ENCODE peak calls at places on chromosomes 4 and X, in nine cellular contexts. T, B, P, L, J, F, M, Z and Y are unnamed samples.

GRCh38 chr4:1720163-1720983 is 750 bp downstream of the TMEM129 start:
- DNase-seq in L (no peak), P (peak), F (peak), Z (no peak), B (no peak), M (peak), T (no peak), J (no peak), Y (peak)

GRCh38 chr4:154230723-154231122 is 260.9 kb downstream of the DCHS2 start:
- DNase-seq in P (no peak), M (no peak), T (no peak), B (no peak), Z (no peak), F (no peak), J (no peak), L (no peak), Y (no peak)

GRCh38 chrX:135737361-135738071 is 24.1 kb downstream of the CT45A1 start:
- DNase-seq in B (no peak), M (no peak), P (no peak), L (peak), F (no peak), Z (no peak), J (no peak), T (no peak), Y (no peak)

GRCh38 chrX:71282514-71283408 is 674 bp upstream of the NONO start:
- DNase-seq in L (no peak), M (no peak), J (peak), P (peak), F (no peak), B (no peak), T (no peak), Z (peak), Y (peak)

GRCh38 chr4:122224348-122224747 is 72.2 kb downstream of the BLTP1 start:
- DNase-seq in T (no peak), Z (no peak), M (peak), L (peak), B (no peak), F (no peak), J (no peak), P (peak), Y (no peak)

GRCh38 chr4:140575489-140575888 is 6.7 kb upstream of the UCP1 start:
- DNase-seq in B (no peak), P (no peak), Z (no peak), M (no peak), L (no peak), T (no peak), F (no peak), J (no peak), Y (no peak)

GRCh38 chrX:121254336-121254735 is 206.9 kb downstream of the GLUD2 start:
- DNase-seq in F (no peak), M (no peak), T (no peak), L (peak), J (no peak), P (no peak), Z (no peak), B (no peak), Y (no peak)

GRCh38 chr4:137700751-137701150 is 168.5 kb upstream of the PCDH18 start:
- DNase-seq in B (no peak), M (no peak), F (no peak), T (no peak), J (no peak), L (no peak), P (no peak), Z (no peak), Y (no peak)

GRCh38 chrX:38117485-38117884 is 103.2 kb downstream of the SRPX start:
- DNase-seq in B (no peak), L (no peak), M (no peak), Z (no peak), J (no peak), P (no peak), T (no peak), F (no peak), Y (no peak)

GRCh38 chrX:101230636-101231035 is 11.1 kb downstream of the DRP2 start:
- DNase-seq in F (no peak), J (no peak), B (no peak), P (no peak), M (no peak), T (no peak), Z (no peak), L (peak), Y (no peak)

GRCh38 chr4:100591156-100591876 is 73.5 kb upstream of the EMCN start:
- DNase-seq in F (no peak), P (no peak), B (no peak), T (no peak), M (peak), L (no peak), J (no peak), Z (no peak), Y (no peak)

GRCh38 chr4:101835121-101835904 is 44.8 kb downstream of the BANK1 start:
- DNase-seq in T (no peak), L (peak), B (no peak), J (no peak), M (peak), P (no peak), Z (peak), F (no peak), Y (no peak)

GRCh38 chr4:61828960-61829359 is 628.8 kb downstream of the ADGRL3 start:
- DNase-seq in L (no peak), M (no peak), B (no peak), J (no peak), P (no peak), T (no peak), F (no peak), Z (no peak), Y (no peak)

GRCh38 chr4:168811793-168812651 is 198.0 kb downstream of the CBR4 start:
- DNase-seq in M (no peak), B (no peak), L (no peak), Z (no peak), T (peak), P (no peak), J (no peak), F (no peak), Y (no peak)

GRCh38 chr4:56844817-56845580 is 23.5 kb upstream of the SPINK2 start:
- DNase-seq in Z (no peak), F (no peak), L (no peak), T (no peak), J (no peak), B (no peak), M (no peak), P (no peak), Y (no peak)

GRCh38 chr4:1871471-1872021 is 353 bp downstream of the NSD2 start:
- DNase-seq in Z (no peak), T (peak), J (no peak), L (no peak), M (no peak), F (peak), B (no peak), P (peak), Y (peak)

GRCh38 chr4:11615601-11616000 is 186.9 kb upstream of the HS3ST1 start:
- DNase-seq in M (no peak), L (no peak), B (no peak), T (no peak), J (no peak), F (no peak), P (no peak), Z (no peak), Y (no peak)

GRCh38 chr4:187603093-187603395 is 392.5 kb upstream of the ZFP42 start:
- DNase-seq in P (no peak), J (no peak), L (no peak), M (no peak), B (no peak), Z (peak), F (no peak), T (no peak), Y (no peak)

GRCh38 chrX:56026816-56027215 is 205.3 kb upstream of the KLF8 start:
- DNase-seq in M (no peak), P (no peak), T (no peak), B (no peak), L (no peak), J (no peak), F (no peak), Z (no peak), Y (no peak)

GRCh38 chrX:3191186-3191585 is 149.9 kb downstream of the ARSF start:
- DNase-seq in L (no peak), Z (peak), P (no peak), F (no peak), T (no peak), M (no peak), J (no peak), B (no peak), Y (no peak)

GRCh38 chr4:96649536-96649935 is 809.6 kb downstream of the PDHA2 start:
- DNase-seq in L (peak), M (no peak), J (no peak), F (no peak), P (no peak), Z (no peak), B (no peak), T (no peak), Y (no peak)

GRCh38 chr4:69896530-69897116 is 34.2 kb upstream of the CSN1S1 start:
- DNase-seq in P (no peak), F (no peak), B (no peak), T (no peak), Z (no peak), J (no peak), M (peak), L (peak), Y (no peak)

GRCh38 chrX:20995829-20996228 is 378.4 kb upstream of the CNKSR2 start:
- DNase-seq in T (no peak), P (no peak), M (no peak), F (no peak), L (no peak), B (no peak), Z (no peak), J (no peak), Y (no peak)

GRCh38 chrX:119488749-119489148 is 20.5 kb downstream of the SLC25A5 start:
- DNase-seq in P (peak), L (peak), M (peak), T (peak), B (peak), F (no peak), J (no peak), Z (no peak), Y (peak)

GRCh38 chr4:102438873-102439614 is 62.1 kb upstream of the NFKB1 start:
- DNase-seq in B (peak), T (no peak), J (no peak), F (no peak), L (peak), M (no peak), Z (peak), P (no peak), Y (no peak)

GRCh38 chr4:53943345-53944085 is 120.9 kb downstream of the CHIC2 start:
- DNase-seq in Z (no peak), F (no peak), J (no peak), L (peak), T (no peak), P (no peak), M (no peak), B (no peak), Y (no peak)

GRCh38 chrX:44428989-44429627 is 85.6 kb upstream of the EFHC2 start:
- DNase-seq in L (peak), Z (no peak), B (no peak), F (no peak), M (no peak), P (no peak), T (no peak), J (no peak), Y (no peak)

GRCh38 chrX:134626434-134626833 is 31.8 kb downstream of the PLAC1 start:
- DNase-seq in Z (no peak), L (peak), T (no peak), M (no peak), P (no peak), B (peak), F (no peak), J (no peak), Y (no peak)

GRCh38 chr4:985123-985830 is 1.6 kb upstream of the IDUA start:
- DNase-seq in P (peak), F (peak), B (no peak), T (no peak), J (peak), L (peak), M (peak), Z (no peak), Y (peak)

GRCh38 chr4:134753390-134753789 is 551.8 kb upstream of the PABPC4L start:
- DNase-seq in L (no peak), Z (no peak), T (no peak), J (no peak), M (no peak), B (no peak), F (no peak), P (no peak), Y (no peak)

GRCh38 chr4:65592089-65592488 is 78.2 kb downstream of the EPHA5 start:
- DNase-seq in P (no peak), L (no peak), Z (no peak), B (no peak), J (no peak), F (no peak), M (no peak), T (no peak), Y (no peak)
- TF ChIP-seq CTCF in P (no peak), L (no peak), Z (no peak), B (no peak), J (no peak), F (no peak), M (no peak), T (no peak), Y (no peak)

DNA sequence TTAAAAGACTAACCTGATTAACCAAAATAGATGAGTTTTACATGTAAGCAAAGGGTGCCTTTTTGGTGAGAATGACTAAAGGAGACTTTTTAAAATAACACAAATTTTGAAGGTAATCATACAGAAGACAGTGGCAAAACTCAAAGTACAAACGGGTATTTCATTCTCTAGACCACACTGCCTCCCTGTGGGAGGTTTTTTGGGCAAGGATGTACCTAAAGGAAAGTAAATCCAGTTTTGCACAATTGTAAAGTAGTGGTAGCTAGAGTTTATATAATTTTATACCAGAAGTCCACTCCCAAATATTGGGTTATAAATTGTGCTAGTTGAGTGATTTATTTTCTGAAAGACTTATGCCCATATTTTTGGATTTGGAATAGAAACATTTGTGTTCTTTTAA is 201.0 kb downstream of the PAPSS1 start:
- DNase-seq in P (no peak), M (peak), B (no peak), F (no peak), Z (no peak), T (no peak), J (no peak), L (peak), Y (no peak)
- TF ChIP-seq CTCF in P (peak), M (peak), B (no peak), F (no peak), Z (peak), T (peak), J (no peak), L (peak), Y (peak)

DNA sequence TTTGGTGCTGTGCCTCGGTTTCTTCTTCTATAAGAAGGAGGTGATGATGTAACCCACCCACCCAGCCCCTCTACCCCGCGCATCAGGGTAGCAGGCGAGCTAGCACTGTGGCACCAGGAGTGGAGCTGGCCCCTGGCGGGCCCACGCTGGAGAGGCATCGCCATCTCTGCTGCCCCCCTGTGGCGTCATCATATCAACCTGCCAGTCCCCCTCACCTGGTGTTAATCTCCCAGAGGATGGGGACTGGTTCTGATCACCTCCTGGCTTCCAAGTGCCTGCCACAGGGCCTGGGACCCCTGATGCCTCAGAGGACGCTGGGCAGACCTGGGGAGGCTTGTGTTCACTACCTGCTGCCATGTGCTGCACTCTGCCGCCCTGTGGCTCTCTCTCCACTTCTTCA is 6.3 kb upstream of the SORCS2 start:
- DNase-seq in F (no peak), Z (no peak), T (peak), L (no peak), M (peak), B (no peak), J (no peak), P (no peak), Y (peak)
- TF ChIP-seq CTCF in F (no peak), Z (peak), T (peak), L (peak), M (peak), B (no peak), J (no peak), P (peak), Y (peak)

DNA sequence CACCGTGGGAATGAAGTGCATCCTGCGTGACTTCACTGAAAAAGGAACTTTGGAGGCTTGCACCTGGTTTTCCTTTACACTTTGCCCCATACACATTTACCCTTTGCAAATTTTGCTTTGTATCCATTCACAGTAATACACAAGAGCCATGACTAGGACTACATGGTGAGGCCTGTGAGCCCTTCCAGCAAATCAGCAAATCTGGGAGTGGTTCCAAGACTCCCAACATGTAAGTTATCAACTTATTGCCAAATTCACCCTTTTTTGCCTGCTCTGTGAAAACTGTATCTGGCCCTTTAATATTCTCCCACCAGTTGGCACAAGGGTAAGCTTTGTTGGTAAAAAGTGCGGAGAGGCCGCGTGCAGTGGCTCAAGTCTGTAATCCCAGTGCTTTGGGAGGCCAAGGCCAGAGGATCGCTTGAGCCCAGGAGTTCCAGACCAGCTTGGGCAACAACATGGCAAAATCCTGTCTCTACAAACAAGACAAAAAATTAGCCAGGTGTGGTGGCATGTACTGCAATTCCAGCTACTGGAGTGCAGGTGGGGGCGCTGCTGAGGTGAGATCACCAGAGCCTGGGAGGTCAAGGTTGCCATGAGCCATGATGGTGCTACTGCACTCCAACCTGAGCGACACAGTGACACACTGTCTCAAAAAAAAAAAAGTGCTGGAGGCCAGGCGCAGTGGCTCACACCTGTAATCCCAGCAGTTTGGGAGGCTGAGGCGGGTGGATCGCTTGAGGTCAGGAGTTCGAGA is 5.0 kb downstream of the PRMT9 start:
- DNase-seq in Z (no peak), M (peak), F (no peak), J (no peak), B (no peak), P (no peak), L (peak), T (no peak), Y (no peak)
- TF ChIP-seq CTCF in Z (no peak), M (no peak), F (no peak), J (no peak), B (no peak), P (peak), L (peak), T (no peak), Y (no peak)

GRCh38 chrX:68942797-68943196 is 114.0 kb downstream of the EFNB1 start:
- DNase-seq in F (no peak), J (no peak), B (no peak), L (no peak), T (no peak), Z (no peak), M (peak), P (no peak), Y (no peak)
- TF ChIP-seq CTCF in F (no peak), J (no peak), B (no peak), L (no peak), T (no peak), Z (no peak), M (no peak), P (no peak), Y (no peak)

GRCh38 chrX:97234471-97235097 is 350.9 kb downstream of the RPA4 start:
- DNase-seq in B (no peak), M (no peak), T (no peak), P (peak), L (no peak), J (no peak), Z (no peak), F (no peak), Y (peak)
- TF ChIP-seq CTCF in B (no peak), M (no peak), T (no peak), P (no peak), L (no peak), J (no peak), Z (no peak), F (no peak), Y (no peak)

DNA sequence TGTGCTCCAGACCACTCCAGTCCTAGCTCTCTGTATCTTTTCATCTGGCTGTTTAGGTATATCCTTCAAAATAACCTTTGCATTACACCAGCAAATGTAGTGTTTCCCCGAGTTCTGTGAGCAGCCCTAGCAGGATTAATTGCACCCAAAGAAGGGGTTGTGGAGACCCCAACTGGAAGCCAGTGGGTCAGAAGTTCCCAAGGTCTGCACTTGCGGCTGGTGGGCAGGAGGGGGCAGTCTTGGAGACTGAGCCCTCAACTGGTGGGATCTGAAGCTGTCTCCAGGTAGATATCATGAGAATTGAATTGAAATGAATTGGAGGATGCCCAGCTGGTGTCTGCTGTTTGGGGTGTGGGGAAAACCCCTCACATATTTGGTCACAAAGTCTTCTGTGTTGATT is 1485.3 kb upstream of the TENM3 start:
- DNase-seq in M (no peak), F (no peak), T (no peak), J (no peak), L (no peak), B (no peak), P (no peak), Z (no peak), Y (no peak)
- TF ChIP-seq CTCF in M (no peak), F (no peak), T (no peak), J (no peak), L (no peak), B (no peak), P (no peak), Z (no peak), Y (no peak)

DNA sequence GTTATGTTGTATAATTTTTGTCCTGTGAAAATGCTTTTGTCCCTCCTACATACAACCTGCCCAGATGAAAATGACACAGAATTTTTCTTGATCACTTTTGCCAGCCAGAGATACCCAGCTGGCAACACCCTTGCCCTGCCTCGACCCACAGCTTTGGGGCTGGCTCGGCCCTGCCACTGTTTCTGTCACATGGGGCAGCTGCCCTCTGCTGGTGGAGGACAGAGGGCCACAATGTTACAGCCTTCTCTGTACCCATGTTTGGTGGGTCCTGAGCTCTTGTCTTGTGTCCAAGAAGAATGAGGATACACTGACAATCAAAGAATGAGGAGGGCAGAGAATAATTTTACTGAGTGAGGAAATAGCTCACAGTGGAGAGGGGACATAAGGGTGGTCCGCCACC is 31.1 kb downstream of the BMP15 start:
- DNase-seq in B (no peak), F (no peak), Z (no peak), M (no peak), J (no peak), P (no peak), L (peak), T (no peak), Y (no peak)
- TF ChIP-seq CTCF in B (no peak), F (no peak), Z (peak), M (peak), J (no peak), P (peak), L (peak), T (no peak), Y (no peak)